ENCODE peak calls at places on chromosomes 3 and 15, in six cellular contexts. Q is T-helper 2 cell, Z is brain microvascular endothelial cell, B is small intestine, V is thyroid gland, R is Peyer's patch. H is an unnamed sample.

GRCh38 chr15:67824900-67825879 is at the start of gene SKOR1:
- DNase-seq in Z (peak), Q (no peak), B (no peak), V (no peak), R (no peak), H (no peak)

GRCh38 chr3:148748323-148748722 is 50.6 kb downstream of the AGTR1 start:
- DNase-seq in B (no peak), Z (no peak), R (no peak), Q (peak), V (no peak), H (no peak)

GRCh38 chr3:151306168-151306810 is 10.3 kb downstream of the GPR87 start:
- DNase-seq in Z (no peak), V (no peak), Q (no peak), B (no peak), R (no peak), H (no peak)

GRCh38 chr3:186839874-186840641 is 2.5 kb upstream of the ADIPOQ start:
- DNase-seq in Z (no peak), V (peak), B (no peak), Q (no peak), R (no peak), H (no peak)

GRCh38 chr15:55003900-55004879 is 192.6 kb downstream of the RSL24D1 start:
- DNase-seq in V (no peak), R (no peak), B (no peak), Q (no peak), Z (no peak), H (no peak)

GRCh38 chr3:154060606-154061380 is 60.4 kb upstream of the ARHGEF26 start:
- DNase-seq in R (no peak), Q (no peak), B (no peak), Z (peak), V (no peak), H (no peak)

GRCh38 chr3:135694142-135694541 is 271.4 kb upstream of the PPP2R3A start:
- DNase-seq in R (no peak), B (no peak), Q (no peak), V (no peak), Z (no peak), H (no peak)

GRCh38 chr3:14812196-14812785 is 6.5 kb upstream of the FGD5 start:
- DNase-seq in B (no peak), R (no peak), V (no peak), Z (no peak), Q (no peak), H (no peak)

GRCh38 chr3:115208066-115208750 is 61.1 kb upstream of the ZBTB20 start:
- DNase-seq in R (no peak), B (peak), V (no peak), Q (no peak), Z (no peak), H (no peak)

GRCh38 chr15:58136731-58137130 is 1.4 kb upstream of the AQP9 start:
- DNase-seq in R (no peak), B (no peak), V (no peak), Q (no peak), Z (no peak), H (no peak)

GRCh38 chr3:155391104-155391503 is 97.6 kb upstream of the STRIT1 start:
- DNase-seq in R (no peak), Z (no peak), B (no peak), V (no peak), Q (no peak), H (no peak)

GRCh38 chr3:149567307-149567861 is 90.4 kb downstream of the WWTR1 start:
- DNase-seq in V (no peak), R (no peak), Z (no peak), Q (no peak), B (no peak), H (no peak)

GRCh38 chr15:37133619-37134018 is 33.3 kb upstream of the MEIS2 start:
- DNase-seq in Q (no peak), B (peak), R (no peak), V (no peak), Z (no peak), H (no peak)

GRCh38 chr3:150349314-150350097 is 58.6 kb upstream of the TSC22D2 start:
- DNase-seq in Z (no peak), Q (no peak), V (peak), B (no peak), R (no peak), H (no peak)

GRCh38 chr15:79884204-79884596 is 12.6 kb downstream of the MTHFS start:
- DNase-seq in B (no peak), Q (no peak), V (no peak), Z (no peak), R (no peak), H (no peak)

GRCh38 chr3:113600418-113601185 is 68.2 kb downstream of the SIDT1 start:
- DNase-seq in Q (no peak), V (no peak), Z (no peak), R (no peak), B (no peak), H (no peak)

GRCh38 chr3:121834079-121834730 is 655 bp downstream of the IQCB1 start:
- DNase-seq in R (no peak), Z (peak), B (peak), V (peak), Q (peak), H (peak)

GRCh38 chr15:56933420-56934210 is 15.2 kb downstream of the TCF12 start:
- DNase-seq in B (no peak), V (no peak), Q (no peak), Z (no peak), R (no peak), H (no peak)

GRCh38 chr15:40906101-40906946 is 12.1 kb downstream of the VPS18 start:
- DNase-seq in Q (peak), R (peak), B (peak), V (peak), Z (peak), H (peak)

GRCh38 chr15:60396964-60397771 is 618 bp downstream of the ANXA2 start:
- DNase-seq in R (peak), V (peak), B (peak), Z (peak), Q (peak), H (peak)

GRCh38 chr3:106765342-106765741 is 611.9 kb upstream of the CCDC54 start:
- DNase-seq in Q (no peak), Z (peak), R (no peak), V (no peak), B (no peak), H (no peak)

GRCh38 chr15:62742409-62743171 is 300.0 kb upstream of the TPM1 start:
- DNase-seq in R (peak), Q (peak), V (peak), Z (peak), B (peak), H (peak)

GRCh38 chr3:132253262-132253878 is 63.8 kb upstream of the ACP3 start:
- DNase-seq in Z (peak), Q (peak), B (peak), R (no peak), V (peak), H (peak)

GRCh38 chr3:116994473-116994872 is 284.9 kb downstream of the TUSC7 start:
- DNase-seq in Q (no peak), Z (no peak), B (no peak), V (no peak), R (no peak), H (no peak)

GRCh38 chr3:10757021-10757820 is 58.8 kb upstream of the SLC6A11 start:
- DNase-seq in B (no peak), Z (peak), Q (peak), V (no peak), R (no peak), H (no peak)

GRCh38 chr3:169104972-169105371 is 558.5 kb downstream of the MECOM start:
- DNase-seq in Q (no peak), R (no peak), Z (peak), V (no peak), B (no peak), H (no peak)

GRCh38 chr15:89781891-89782618 is 5.9 kb downstream of the MESP2 start:
- DNase-seq in V (no peak), B (peak), R (no peak), Q (no peak), Z (peak), H (no peak)

GRCh38 chr15:45634442-45635190 is at the start of gene SQOR:
- DNase-seq in Q (peak), V (peak), B (peak), R (peak), Z (peak), H (peak)

GRCh38 chr3:126552688-126553283 is 5.9 kb downstream of the C3orf22 start:
- DNase-seq in B (no peak), V (no peak), Z (no peak), R (peak), Q (no peak), H (no peak)

GRCh38 chr3:99869621-99870020 is 52.0 kb downstream of the CMSS1 start:
- DNase-seq in R (no peak), V (no peak), Z (no peak), Q (no peak), B (no peak), H (no peak)

GRCh38 chr3:132803889-132804288 is 81.7 kb upstream of the NPHP3 start:
- DNase-seq in Q (no peak), B (no peak), Z (peak), R (no peak), V (no peak), H (no peak)

GRCh38 chr3:19881036-19881435 is 53.0 kb downstream of the EFHB start:
- DNase-seq in Z (no peak), R (no peak), Q (no peak), B (no peak), V (no peak), H (no peak)

GRCh38 chr3:71873093-71873611 is 88.2 kb upstream of the PROK2 start:
- DNase-seq in Q (peak), R (no peak), B (no peak), V (peak), Z (no peak), H (no peak)

GRCh38 chr3:159266779-159267178 is 464.9 kb downstream of the MFSD1 start:
- DNase-seq in R (no peak), Z (no peak), B (peak), Q (peak), V (no peak), H (peak)